ENCODE peak calls at places on chromosomes 16 and 17, in five cellular contexts. S, X, M, Q and A are unnamed samples.

GRCh38 chr16:76818611-76819181 is 372.3 kb upstream of the MON1B start:
- DNase-seq in M (no peak), S (no peak), Q (no peak), X (no peak), A (no peak)

GRCh38 chr17:52170963-52171572 is 12.6 kb upstream of the CA10 start:
- DNase-seq in S (no peak), M (no peak), Q (no peak), X (no peak), A (no peak)

GRCh38 chr16:22732959-22733358 is 81.0 kb upstream of the HS3ST2 start:
- DNase-seq in X (no peak), Q (no peak), M (no peak), S (no peak), A (no peak)

GRCh38 chr17:82405051-82405450 is 13.1 kb upstream of the HEXD start:
- DNase-seq in Q (no peak), X (no peak), S (no peak), M (no peak), A (no peak)

GRCh38 chr17:81039854-81040758 is 5.2 kb downstream of the BAIAP2 start:
- DNase-seq in M (no peak), Q (no peak), X (no peak), S (no peak), A (peak)

GRCh38 chr16:27969574-27969973 is 93.9 kb downstream of the GSG1L start:
- DNase-seq in M (no peak), S (no peak), X (peak), Q (no peak), A (peak)

GRCh38 chr16:86085795-86086194 is 186.8 kb downstream of the IRF8 start:
- DNase-seq in Q (no peak), S (no peak), M (no peak), X (no peak), A (no peak)

GRCh38 chr17:75006653-75007052 is 5.8 kb upstream of the MRPL58 start:
- DNase-seq in Q (no peak), S (no peak), M (no peak), X (no peak), A (no peak)